ENCODE peak calls at places on chromosomes 16 and 17, in six cellular contexts. One of them, this sample, is unnamed.

GRCh38 chr16:74811911-74812310 is 37.3 kb upstream of the FA2H start:
- DNase-seq in kidney epithelial cell: no peak
- DNase-seq in RWPE1: no peak
- DNase-seq in epithelial cell of esophagus: no peak
- DNase-seq in HFFc6: no peak
- DNase-seq in stomach: no peak
- DNase-seq in this sample: no peak

GRCh38 chr17:40751065-40751464 is 4.1 kb downstream of the KRT25 start:
- DNase-seq in stomach: no peak
- DNase-seq in HFFc6: no peak
- DNase-seq in RWPE1: no peak
- DNase-seq in kidney epithelial cell: no peak
- DNase-seq in epithelial cell of esophagus: no peak
- DNase-seq in this sample: no peak

GRCh38 chr16:64910351-64910750 is 211.5 kb downstream of the CDH11 start:
- DNase-seq in stomach: no peak
- DNase-seq in HFFc6: peak; percentile 24
- DNase-seq in epithelial cell of esophagus: peak; percentile 27
- DNase-seq in kidney epithelial cell: no peak
- DNase-seq in RWPE1: no peak
- DNase-seq in this sample: no peak

GRCh38 chr16:4714996-4715395 is 19.1 kb downstream of the ANKS3 start:
- DNase-seq in stomach: no peak
- DNase-seq in RWPE1: no peak
- DNase-seq in epithelial cell of esophagus: no peak
- DNase-seq in HFFc6: no peak
- DNase-seq in kidney epithelial cell: no peak
- DNase-seq in this sample: no peak

GRCh38 chr16:50666658-50667496 is 14.2 kb downstream of the SNX20 start:
- DNase-seq in epithelial cell of esophagus: no peak
- DNase-seq in HFFc6: no peak
- DNase-seq in RWPE1: no peak
- DNase-seq in stomach: no peak
- DNase-seq in kidney epithelial cell: no peak
- DNase-seq in this sample: no peak

GRCh38 chr17:3946711-3947235 is 17.5 kb downstream of the ATP2A3 start:
- DNase-seq in HFFc6: no peak
- DNase-seq in stomach: no peak
- DNase-seq in kidney epithelial cell: no peak
- DNase-seq in RWPE1: no peak
- DNase-seq in epithelial cell of esophagus: no peak
- DNase-seq in this sample: no peak

GRCh38 chr17:44623070-44623725 is 33.1 kb upstream of the MEIOC start:
- DNase-seq in epithelial cell of esophagus: no peak
- DNase-seq in RWPE1: no peak
- DNase-seq in stomach: no peak
- DNase-seq in HFFc6: peak; percentile 18
- DNase-seq in kidney epithelial cell: no peak
- DNase-seq in this sample: no peak

GRCh38 chr17:78498848-78499247 is 78.3 kb downstream of the DNAH17 start:
- DNase-seq in HFFc6: no peak
- DNase-seq in stomach: no peak
- DNase-seq in RWPE1: no peak
- DNase-seq in kidney epithelial cell: no peak
- DNase-seq in epithelial cell of esophagus: no peak
- DNase-seq in this sample: no peak

GRCh38 chr16:11349599-11350276 is 4.5 kb downstream of the RMI2 start:
- DNase-seq in RWPE1: peak; percentile 28
- DNase-seq in epithelial cell of esophagus: peak; percentile 71
- DNase-seq in HFFc6: peak; percentile 81
- DNase-seq in stomach: peak; percentile 63
- DNase-seq in kidney epithelial cell: no peak
- DNase-seq in this sample: peak; percentile 77

GRCh38 chr17:60354223-60354622 is 37.7 kb downstream of the USP32 start:
- DNase-seq in kidney epithelial cell: no peak
- DNase-seq in stomach: no peak
- DNase-seq in epithelial cell of esophagus: peak; percentile 56
- DNase-seq in RWPE1: peak; percentile 21
- DNase-seq in HFFc6: peak; percentile 81
- DNase-seq in this sample: no peak

GRCh38 chr16:57694556-57695377 is at the start of gene DRC7:
- DNase-seq in epithelial cell of esophagus: peak; percentile 53
- DNase-seq in HFFc6: peak; percentile 24
- DNase-seq in stomach: peak; percentile 57
- DNase-seq in kidney epithelial cell: peak; percentile 39
- DNase-seq in RWPE1: peak; percentile 65
- DNase-seq in this sample: no peak

GRCh38 chr17:29870836-29871430 is 59.1 kb downstream of the SSH2 start:
- DNase-seq in HFFc6: no peak
- DNase-seq in kidney epithelial cell: no peak
- DNase-seq in stomach: no peak
- DNase-seq in RWPE1: no peak
- DNase-seq in epithelial cell of esophagus: no peak
- DNase-seq in this sample: no peak

GRCh38 chr17:77948690-77949114 is 9.8 kb upstream of the TNRC6C start:
- DNase-seq in RWPE1: peak; percentile 35
- DNase-seq in epithelial cell of esophagus: no peak
- DNase-seq in kidney epithelial cell: no peak
- DNase-seq in HFFc6: peak; percentile 49
- DNase-seq in stomach: no peak
- DNase-seq in this sample: no peak

GRCh38 chr17:8647202-8647601 is 16.7 kb upstream of the MYH10 start:
- DNase-seq in epithelial cell of esophagus: no peak
- DNase-seq in kidney epithelial cell: no peak
- DNase-seq in stomach: no peak
- DNase-seq in RWPE1: no peak
- DNase-seq in HFFc6: no peak
- DNase-seq in this sample: no peak

GRCh38 chr17:71505200-71505599 is 615.6 kb upstream of the SOX9 start:
- DNase-seq in RWPE1: no peak
- DNase-seq in kidney epithelial cell: peak; percentile 26
- DNase-seq in epithelial cell of esophagus: peak; percentile 54
- DNase-seq in HFFc6: peak; percentile 74
- DNase-seq in stomach: no peak
- DNase-seq in this sample: no peak

GRCh38 chr17:31373150-31374082 is 18.1 kb upstream of the RAB11FIP4 start:
- DNase-seq in HFFc6: peak; percentile 67
- DNase-seq in kidney epithelial cell: no peak
- DNase-seq in stomach: no peak
- DNase-seq in RWPE1: peak; percentile 26
- DNase-seq in epithelial cell of esophagus: peak; percentile 59
- DNase-seq in this sample: no peak

GRCh38 chr16:86931410-86931941 is 353.1 kb downstream of the FOXL1 start:
- DNase-seq in kidney epithelial cell: no peak
- DNase-seq in RWPE1: peak; percentile 36
- DNase-seq in stomach: no peak
- DNase-seq in HFFc6: peak; percentile 53
- DNase-seq in epithelial cell of esophagus: peak; percentile 54
- DNase-seq in this sample: no peak

GRCh38 chr16:26360867-26361266 is 669.1 kb downstream of the HS3ST4 start:
- DNase-seq in RWPE1: no peak
- DNase-seq in HFFc6: no peak
- DNase-seq in stomach: no peak
- DNase-seq in kidney epithelial cell: no peak
- DNase-seq in epithelial cell of esophagus: no peak
- DNase-seq in this sample: no peak

GRCh38 chr17:78057113-78057740 is 71.3 kb downstream of the TMC6 start:
- DNase-seq in epithelial cell of esophagus: no peak
- DNase-seq in HFFc6: no peak
- DNase-seq in stomach: no peak
- DNase-seq in RWPE1: no peak
- DNase-seq in kidney epithelial cell: no peak
- DNase-seq in this sample: no peak

GRCh38 chr16:84555418-84556196 is 51.1 kb upstream of the MEAK7 start:
- DNase-seq in HFFc6: no peak
- DNase-seq in stomach: no peak
- DNase-seq in epithelial cell of esophagus: peak; percentile 8
- DNase-seq in RWPE1: no peak
- DNase-seq in kidney epithelial cell: no peak
- DNase-seq in this sample: no peak

GRCh38 chr17:7745748-7746470 is 28.4 kb downstream of the DNAH2 start:
- DNase-seq in HFFc6: peak; percentile 86
- DNase-seq in kidney epithelial cell: peak; percentile 52
- DNase-seq in epithelial cell of esophagus: peak; percentile 69
- DNase-seq in RWPE1: peak; percentile 79
- DNase-seq in stomach: no peak
- DNase-seq in this sample: no peak

GRCh38 chr17:75575197-75575596 is 12.4 kb upstream of the MYO15B start:
- DNase-seq in epithelial cell of esophagus: no peak
- DNase-seq in RWPE1: no peak
- DNase-seq in kidney epithelial cell: no peak
- DNase-seq in HFFc6: no peak
- DNase-seq in stomach: no peak
- DNase-seq in this sample: no peak

GRCh38 chr16:26795184-26795583 is 271.5 kb upstream of the C16orf82 start:
- DNase-seq in stomach: no peak
- DNase-seq in HFFc6: no peak
- DNase-seq in RWPE1: no peak
- DNase-seq in kidney epithelial cell: no peak
- DNase-seq in epithelial cell of esophagus: no peak
- DNase-seq in this sample: no peak

GRCh38 chr17:29732613-29733012 is 109.9 kb upstream of the CORO6 start:
- DNase-seq in HFFc6: peak; percentile 42
- DNase-seq in epithelial cell of esophagus: peak; percentile 81
- DNase-seq in kidney epithelial cell: peak; percentile 53
- DNase-seq in RWPE1: peak; percentile 57
- DNase-seq in stomach: no peak
- DNase-seq in this sample: no peak

GRCh38 chr16:13935408-13935807 is 15.5 kb downstream of the ERCC4 start:
- DNase-seq in epithelial cell of esophagus: no peak
- DNase-seq in RWPE1: no peak
- DNase-seq in kidney epithelial cell: no peak
- DNase-seq in HFFc6: no peak
- DNase-seq in stomach: no peak
- DNase-seq in this sample: no peak
- TF ChIP-seq CTCF in epithelial cell of esophagus: peak; percentile 47
- TF ChIP-seq CTCF in RWPE1: peak; percentile 44
- TF ChIP-seq CTCF in kidney epithelial cell: peak; percentile 59
- TF ChIP-seq CTCF in HFFc6: peak; percentile 78
- TF ChIP-seq CTCF in stomach: no peak
- TF ChIP-seq CTCF in this sample: peak; percentile 36

DNA sequence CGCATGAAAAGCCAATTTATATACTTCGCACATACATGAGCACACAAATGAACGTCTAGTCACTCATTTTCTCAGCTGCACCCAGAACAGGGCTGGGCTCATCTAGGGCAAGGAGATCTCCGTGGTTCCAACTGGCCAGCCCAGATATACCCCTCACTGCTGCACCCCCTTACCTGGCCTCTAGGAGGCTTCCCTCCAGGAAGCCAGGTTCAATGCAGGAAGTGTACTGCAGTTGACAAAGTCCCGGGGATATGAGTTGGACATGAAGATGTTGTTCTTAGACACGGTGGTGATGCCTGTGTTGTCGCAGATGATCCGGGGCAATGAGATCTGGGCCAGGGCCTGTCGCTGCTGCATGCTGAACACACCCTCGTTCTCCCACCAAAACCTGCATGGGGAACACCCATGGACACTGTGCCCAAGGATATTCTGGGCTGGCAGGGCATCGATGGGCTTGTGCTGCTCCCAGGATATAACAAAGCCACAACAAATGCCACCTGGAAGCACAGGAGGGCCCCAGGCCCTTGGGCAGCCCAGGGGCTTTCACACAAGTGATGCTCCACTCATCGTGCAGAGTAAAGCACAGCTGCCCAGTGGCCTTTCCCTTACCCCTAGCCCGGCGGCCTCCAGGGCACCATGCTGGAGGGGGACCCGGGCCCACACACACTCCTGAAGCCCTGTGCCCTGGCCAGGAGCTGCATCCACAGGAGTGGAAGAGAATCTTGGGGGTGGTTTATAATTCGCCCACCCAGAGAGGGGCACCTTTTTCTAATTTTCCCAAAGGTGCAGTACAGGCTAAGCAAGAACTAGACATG is 10.1 kb downstream of the MPO start:
- DNase-seq in kidney epithelial cell: no peak
- DNase-seq in epithelial cell of esophagus: no peak
- DNase-seq in RWPE1: no peak
- DNase-seq in HFFc6: no peak
- DNase-seq in stomach: peak; percentile 19
- DNase-seq in this sample: no peak
- TF ChIP-seq CTCF in kidney epithelial cell: peak; percentile 10
- TF ChIP-seq CTCF in epithelial cell of esophagus: peak; percentile 34
- TF ChIP-seq CTCF in RWPE1: no peak
- TF ChIP-seq CTCF in HFFc6: peak; percentile 33
- TF ChIP-seq CTCF in stomach: no peak
- TF ChIP-seq CTCF in this sample: no peak

DNA sequence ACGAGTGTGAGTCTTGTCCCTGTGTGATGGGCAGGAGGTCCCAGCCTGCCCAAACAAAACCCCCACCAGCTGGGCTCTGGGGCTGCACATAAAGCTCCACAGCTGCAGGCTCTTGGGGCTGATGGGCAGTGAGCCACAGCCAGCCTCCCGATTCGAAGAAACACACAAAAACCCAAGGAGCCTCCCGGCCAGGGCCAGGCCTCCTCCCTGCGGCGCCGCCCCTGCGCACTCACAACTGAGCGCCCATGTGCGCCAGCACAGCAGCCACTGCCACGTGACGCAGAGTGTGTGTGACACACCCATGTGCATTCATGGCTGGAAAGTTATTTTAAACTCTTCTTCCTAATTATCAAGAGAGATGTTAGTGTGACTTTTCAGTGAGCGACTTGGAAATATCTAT is 30.6 kb upstream of the FAAP100 start:
- DNase-seq in epithelial cell of esophagus: no peak
- DNase-seq in stomach: no peak
- DNase-seq in kidney epithelial cell: no peak
- DNase-seq in RWPE1: no peak
- DNase-seq in HFFc6: no peak
- DNase-seq in this sample: no peak
- TF ChIP-seq CTCF in epithelial cell of esophagus: no peak
- TF ChIP-seq CTCF in stomach: no peak
- TF ChIP-seq CTCF in kidney epithelial cell: no peak
- TF ChIP-seq CTCF in RWPE1: no peak
- TF ChIP-seq CTCF in HFFc6: peak; percentile 73
- TF ChIP-seq CTCF in this sample: no peak

DNA sequence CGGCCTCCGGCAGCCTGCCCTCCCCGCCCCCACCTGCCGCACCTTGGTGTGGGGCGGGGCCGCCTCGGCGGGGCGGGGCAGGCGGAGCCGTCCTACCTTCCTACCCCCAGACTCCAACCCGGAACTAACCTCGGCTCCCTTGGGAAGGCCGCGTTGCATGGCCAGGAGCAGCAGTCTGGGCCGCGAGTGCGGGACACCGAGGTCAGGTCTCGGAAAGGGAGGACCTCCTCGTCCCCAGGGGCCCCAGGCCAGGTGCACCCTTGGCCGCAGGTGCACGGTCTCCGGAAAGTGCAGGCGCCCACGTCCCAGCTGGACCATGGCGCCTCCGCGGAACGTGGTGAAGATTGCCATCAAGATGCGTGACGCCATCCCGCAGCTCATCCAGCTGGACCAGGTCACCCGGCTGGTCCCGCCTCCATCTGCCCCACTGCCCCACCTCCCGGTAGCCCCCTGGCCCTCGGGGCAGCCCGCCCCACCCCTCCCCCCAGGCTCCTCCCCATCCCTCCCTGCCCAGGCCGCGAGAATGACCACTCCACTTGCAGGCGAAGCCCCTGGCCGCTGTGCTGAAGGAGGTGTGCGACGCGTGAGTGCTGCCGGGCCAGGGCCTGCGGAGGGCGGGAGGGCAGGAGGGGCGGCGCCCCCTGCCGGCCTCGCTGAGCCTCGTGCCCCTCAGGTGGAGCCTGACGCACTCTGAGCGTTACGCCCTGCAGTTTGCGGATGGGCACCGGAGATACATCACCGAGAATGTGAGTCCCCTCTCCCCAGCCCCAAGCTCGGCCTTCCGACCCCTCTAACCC is at the start of gene ELMO3:
- DNase-seq in RWPE1: peak; percentile 89
- DNase-seq in HFFc6: no peak
- DNase-seq in epithelial cell of esophagus: peak; percentile 79
- DNase-seq in stomach: peak; percentile 86
- DNase-seq in kidney epithelial cell: no peak
- DNase-seq in this sample: peak; percentile 77
- TF ChIP-seq CTCF in RWPE1: peak; percentile 71
- TF ChIP-seq CTCF in HFFc6: peak; percentile 50
- TF ChIP-seq CTCF in epithelial cell of esophagus: peak; percentile 51
- TF ChIP-seq CTCF in stomach: peak; percentile 41
- TF ChIP-seq CTCF in kidney epithelial cell: peak; percentile 39
- TF ChIP-seq CTCF in this sample: peak; percentile 42

This sample was measured in lower lobe of right lung.